ENCODE peak calls at places on chromosome 13, in four cellular contexts. D, I, T and L are unnamed samples.

GRCh38 chr13:24133396-24133795 is 27.1 kb upstream of the SPATA13 start:
- DNase-seq in D (no peak), I (no peak), T (no peak), L (no peak)

GRCh38 chr13:28136916-28137315 is 1.4 kb upstream of the PAN3 start:
- DNase-seq in D (peak), I (no peak), T (no peak), L (peak)

GRCh38 chr13:69287050-69287698 is 820.5 kb upstream of the ATXN8OS start:
- DNase-seq in D (no peak), I (no peak), T (no peak), L (no peak)

GRCh38 chr13:25292301-25292700 is 5.0 kb upstream of the MTMR6 start:
- DNase-seq in D (peak), I (no peak), T (no peak), L (no peak)

GRCh38 chr13:44425041-44425814 is 51.6 kb downstream of the SERP2 start:
- DNase-seq in D (no peak), I (no peak), T (no peak), L (no peak)

GRCh38 chr13:44470623-44471562 is 97.3 kb downstream of the SERP2 start:
- DNase-seq in D (peak), I (no peak), T (no peak), L (peak)

GRCh38 chr13:73133536-73133935 is 74.7 kb downstream of the KLF5 start:
- DNase-seq in D (peak), I (no peak), T (no peak), L (no peak)

GRCh38 chr13:97250560-97250959 is 28.4 kb downstream of the MBNL2 start:
- DNase-seq in D (no peak), I (no peak), T (no peak), L (no peak)

GRCh38 chr13:86725105-86725504 is 925.9 kb upstream of the SLITRK6 start:
- DNase-seq in D (no peak), I (no peak), T (no peak), L (no peak)